ENCODE peak calls at places on chromosomes 7 and 10, in six cellular contexts. P is A549, F is SK-N-SH, J is K562, S is GM12878, C is H1. Q is an unnamed sample.

GRCh38 chr10:80501381-80501912 is 36.3 kb upstream of the SH2D4B start:
- DNase-seq in P (no peak), F (no peak), J (no peak), S (no peak), C (no peak), Q (no peak)

GRCh38 chr10:106336874-106337273 is 827.6 kb downstream of the SORCS1 start:
- DNase-seq in P (no peak), F (no peak), J (no peak), S (no peak), C (no peak), Q (no peak)

GRCh38 chr7:129951076-129952011 is 1.4 kb downstream of the UBE2H start:
- DNase-seq in P (no peak), F (peak; percentile 69), J (peak; percentile 76), S (no peak), C (no peak), Q (no peak)

GRCh38 chr7:26653430-26653911 is 210.9 kb downstream of the SKAP2 start:
- DNase-seq in P (no peak), F (no peak), J (no peak), S (no peak), C (no peak), Q (no peak)

GRCh38 chr7:69260023-69260422 is 338.3 kb upstream of the AUTS2 start:
- DNase-seq in P (no peak), F (no peak), J (no peak), S (no peak), C (no peak), Q (no peak)

GRCh38 chr7:134669845-134670373 is 23.3 kb downstream of the BPGM start:
- DNase-seq in P (peak; percentile 72), F (peak; percentile 67), J (peak; percentile 50), S (peak; percentile 23), C (no peak), Q (no peak)

GRCh38 chr10:35201234-35201633 is 74.6 kb downstream of the CREM start:
- DNase-seq in P (no peak), F (no peak), J (no peak), S (no peak), C (no peak), Q (no peak)

GRCh38 chr10:115909962-115910361 is 363.0 kb downstream of the GFRA1 start:
- DNase-seq in P (no peak), F (no peak), J (no peak), S (no peak), C (no peak), Q (no peak)

GRCh38 chr7:7761974-7762769 is 43.8 kb upstream of the RPA3 start:
- DNase-seq in P (no peak), F (no peak), J (peak; percentile 18), S (no peak), C (no peak), Q (no peak)

GRCh38 chr10:14879055-14879800 is 562 bp downstream of the SUV39H2 start:
- DNase-seq in P (peak; percentile 33), F (no peak), J (peak; percentile 30), S (no peak), C (no peak), Q (peak; percentile 9)

GRCh38 chr7:63071396-63071795 is 927.3 kb upstream of the ZNF722 start:
- DNase-seq in P (no peak), F (no peak), J (no peak), S (no peak), C (no peak), Q (no peak)

GRCh38 chr10:89426230-89426868 is 12.0 kb downstream of the IFIT5 start:
- DNase-seq in P (peak; percentile 56), F (peak; percentile 53), J (peak; percentile 46), S (no peak), C (no peak), Q (peak; percentile 41)

GRCh38 chr10:122774269-122774668 is 71.4 kb downstream of the CUZD1 start:
- DNase-seq in P (no peak), F (no peak), J (no peak), S (no peak), C (no peak), Q (no peak)

GRCh38 chr10:117536359-117536861 is 6.1 kb upstream of the EMX2 start:
- DNase-seq in P (no peak), F (no peak), J (no peak), S (no peak), C (no peak), Q (no peak)

GRCh38 chr10:110641256-110641655 is 2.9 kb upstream of the RBM20 start:
- DNase-seq in P (peak; percentile 75), F (peak; percentile 62), J (peak; percentile 83), S (no peak), C (no peak), Q (peak; percentile 56)

GRCh38 chr10:101767966-101768790 is 7.7 kb downstream of the FGF8 start:
- DNase-seq in P (no peak), F (peak; percentile 6), J (no peak), S (no peak), C (peak; percentile 38), Q (no peak)

GRCh38 chr7:127532736-127533135 is 52.7 kb downstream of the GCC1 start:
- DNase-seq in P (no peak), F (no peak), J (no peak), S (no peak), C (no peak), Q (no peak)

GRCh38 chr7:131400833-131401593 is 73.3 kb downstream of the MKLN1 start:
- DNase-seq in P (no peak), F (no peak), J (no peak), S (no peak), C (no peak), Q (peak; percentile 16)

GRCh38 chr7:140327261-140327661 is 71.1 kb downstream of the SLC37A3 start:
- DNase-seq in P (no peak), F (peak; percentile 37), J (no peak), S (no peak), C (no peak), Q (no peak)

GRCh38 chr7:92832623-92833023 is 3.8 kb downstream of the CDK6 start:
- DNase-seq in P (no peak), F (no peak), J (no peak), S (no peak), C (no peak), Q (no peak)

GRCh38 chr7:6649241-6649961 is 12.3 kb downstream of the ZNF316 start:
- DNase-seq in P (no peak), F (peak; percentile 36), J (no peak), S (no peak), C (no peak), Q (no peak)

GRCh38 chr10:58665361-58665760 is 152.7 kb downstream of the BICC1 start:
- DNase-seq in P (no peak), F (no peak), J (no peak), S (no peak), C (no peak), Q (no peak)

GRCh38 chr10:43198682-43199005 is 60.4 kb downstream of the CSGALNACT2 start:
- DNase-seq in P (no peak), F (peak; percentile 14), J (no peak), S (no peak), C (no peak), Q (no peak)

GRCh38 chr10:3419719-3420495 is 247.3 kb upstream of the PITRM1 start:
- DNase-seq in P (no peak), F (no peak), J (no peak), S (no peak), C (no peak), Q (no peak)

GRCh38 chr7:71182536-71182935 is 50.6 kb downstream of the GALNT17 start:
- DNase-seq in P (no peak), F (no peak), J (no peak), S (no peak), C (no peak), Q (no peak)

DNA sequence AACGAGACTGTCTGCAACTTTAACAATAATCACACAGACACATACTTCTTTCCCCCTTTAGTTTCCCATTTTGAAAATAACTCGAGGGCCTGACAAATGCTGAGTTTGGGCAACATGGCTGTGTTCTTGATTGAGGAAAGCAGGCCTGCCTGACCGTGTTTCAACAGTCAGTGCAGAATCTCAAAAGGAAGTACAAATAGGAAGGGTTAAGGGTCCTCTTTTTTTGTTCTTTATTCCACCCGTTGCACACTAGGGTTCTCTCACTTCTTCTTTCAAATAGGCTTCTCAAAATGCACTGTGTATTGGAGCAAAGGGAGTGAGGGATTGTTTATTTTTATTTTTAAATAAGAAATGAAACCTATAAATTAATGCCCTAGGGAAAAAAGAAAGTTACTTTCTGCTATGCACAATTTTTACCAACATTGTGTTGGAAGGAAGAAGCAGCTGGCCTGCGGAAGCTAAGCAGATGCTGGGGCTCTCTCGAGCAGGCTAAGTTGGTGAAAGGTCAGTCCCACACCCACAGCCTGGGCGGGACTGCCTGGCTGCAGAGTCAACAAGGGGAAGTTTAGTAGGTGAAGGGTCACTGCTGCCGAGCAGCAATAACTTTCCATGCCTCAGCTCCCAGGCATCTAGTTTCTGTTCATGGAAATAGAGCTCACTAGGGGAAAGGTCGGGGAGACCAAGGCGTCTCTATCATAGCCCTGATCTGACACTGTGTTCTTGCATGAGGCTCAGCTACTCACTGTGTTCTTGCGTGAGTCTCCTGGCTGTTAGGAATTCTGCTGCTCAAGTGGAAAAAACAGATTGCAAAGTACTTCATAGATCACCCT is 12.2 kb upstream of the PDK4 start:
- DNase-seq in P (peak; percentile 61), F (peak; percentile 28), J (peak; percentile 79), S (peak; percentile 47), C (no peak), Q (peak; percentile 88)
- TF ChIP-seq CHD2 in P (no peak), F (no peak), J (no peak), S (no peak), C (no peak), Q (no peak)

DNA sequence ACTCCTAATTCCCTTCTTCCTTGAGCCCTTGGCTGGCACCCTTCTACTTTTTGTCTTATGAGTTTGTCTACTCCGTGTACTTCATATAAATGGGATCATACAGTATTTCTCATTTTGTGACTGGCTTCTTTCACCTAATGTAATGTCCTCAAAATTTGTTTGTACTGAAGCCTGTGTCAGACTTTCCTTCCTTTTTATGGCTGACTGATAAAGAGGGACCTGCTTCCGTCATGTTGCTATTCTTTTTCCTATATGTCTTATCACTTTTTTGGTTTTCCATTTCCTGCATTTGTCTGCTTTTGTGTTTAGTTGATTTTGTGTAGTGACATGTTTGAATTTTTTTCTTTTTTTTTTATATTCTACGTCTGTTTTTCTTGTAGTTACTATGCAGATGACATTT is 470.9 kb downstream of the SDK1 start:
- DNase-seq in P (no peak), F (no peak), J (no peak), S (no peak), C (no peak), Q (no peak)
- TF ChIP-seq CHD2 in P (no peak), F (no peak), J (no peak), S (no peak), C (no peak), Q (no peak)

GRCh38 chr7:41113663-41114062 is 589.2 kb downstream of the INHBA start:
- DNase-seq in P (no peak), F (no peak), J (no peak), S (no peak), C (no peak), Q (no peak)
- TF ChIP-seq CHD2 in P (no peak), F (no peak), J (no peak), S (no peak), C (no peak), Q (no peak)

DNA sequence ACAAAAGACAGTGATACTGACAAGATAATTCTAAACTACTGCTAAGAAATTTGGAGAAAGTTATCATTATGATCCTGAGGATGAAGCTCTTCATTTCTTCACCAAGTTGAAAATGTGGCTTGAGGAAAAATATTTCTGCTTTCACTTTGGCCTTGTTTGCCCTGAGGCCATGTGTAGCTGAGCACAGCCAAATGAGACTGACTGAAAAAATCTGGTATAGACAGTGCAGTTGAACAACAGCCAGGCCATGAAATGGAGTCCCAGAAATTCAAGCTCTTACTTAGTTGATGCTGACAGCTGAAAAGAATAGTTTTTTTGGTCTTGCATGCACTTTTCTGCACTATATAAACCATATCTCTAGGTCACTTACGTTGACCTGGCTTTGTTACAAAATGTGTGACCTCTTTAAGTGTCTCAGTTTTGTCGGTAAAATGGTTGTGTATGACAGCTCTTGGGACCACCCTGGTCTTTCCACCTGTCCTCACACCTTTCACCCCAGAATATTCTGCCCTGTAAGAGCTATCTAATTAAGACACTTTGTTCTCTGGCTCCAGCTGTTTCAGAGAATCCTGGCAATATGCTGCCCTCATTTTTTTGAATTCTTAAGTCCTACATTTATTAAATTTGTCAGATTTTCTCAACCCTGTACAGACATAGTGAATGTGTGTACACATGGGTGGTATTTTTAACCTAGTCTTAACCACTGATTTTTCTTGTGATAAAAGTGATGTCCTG is 91.3 kb downstream of the CD36 start:
- DNase-seq in P (no peak), F (no peak), J (no peak), S (no peak), C (no peak), Q (no peak)
- TF ChIP-seq CHD2 in P (no peak), F (no peak), J (no peak), S (no peak), C (no peak), Q (no peak)